ENCODE peak calls at places on chromosomes 6 and 20, in nine cellular contexts. O is ovary, R is A549, L is stomach, F is sigmoid colon, I is SK-N-SH, W is H1, T is K562, E is transverse colon. N is an unnamed sample.

GRCh38 chr6:16324622-16325225 is 86.3 kb downstream of the GMPR start:
- DNase-seq in R (no peak), I (no peak), T (no peak), L (no peak), O (no peak), F (no peak), E (no peak), W (no peak), N (no peak)

GRCh38 chr6:34680802-34681515 is 15.6 kb downstream of the ILRUN start:
- DNase-seq in F (no peak), R (no peak), O (no peak), E (no peak), T (peak), I (no peak), L (no peak), W (no peak), N (no peak)

GRCh38 chr6:74872754-74873446 is 333.0 kb downstream of the COL12A1 start:
- DNase-seq in T (no peak), E (no peak), L (no peak), W (no peak), R (no peak), I (no peak), F (no peak), O (no peak), N (no peak)

GRCh38 chr6:88573971-88574370 is 389.4 kb downstream of the RNGTT start:
- DNase-seq in F (no peak), I (no peak), R (no peak), W (no peak), T (no peak), L (no peak), E (no peak), O (no peak), N (no peak)

GRCh38 chr6:2669067-2669710 is 81.5 kb downstream of the MYLK4 start:
- DNase-seq in R (no peak), E (no peak), I (no peak), L (no peak), W (no peak), T (no peak), F (no peak), O (no peak), N (no peak)

GRCh38 chr6:46584586-46584985 is 68.0 kb downstream of the CYP39A1 start:
- DNase-seq in L (no peak), E (no peak), R (no peak), F (no peak), I (no peak), T (no peak), W (no peak), O (no peak), N (no peak)

GRCh38 chr6:6277418-6277817 is 43.0 kb downstream of the F13A1 start:
- DNase-seq in L (no peak), E (no peak), T (no peak), R (no peak), W (no peak), O (no peak), F (no peak), I (no peak), N (no peak)

GRCh38 chr6:155317186-155317585 is 2.9 kb upstream of the TFB1M start:
- DNase-seq in O (no peak), T (no peak), I (no peak), R (no peak), L (no peak), E (no peak), W (no peak), F (no peak), N (no peak)

GRCh38 chr6:155670655-155671054 is 215.0 kb upstream of the NOX3 start:
- DNase-seq in I (no peak), E (no peak), L (no peak), W (no peak), T (no peak), O (no peak), F (no peak), R (no peak), N (no peak)

GRCh38 chr6:10976571-10976970 is 67.5 kb downstream of the ELOVL2 start:
- DNase-seq in W (no peak), I (no peak), T (no peak), O (peak), R (no peak), F (no peak), L (no peak), E (no peak), N (no peak)

GRCh38 chr20:137668-138131 is 4.7 kb upstream of the DEFB126 start:
- DNase-seq in R (peak), E (no peak), W (no peak), L (no peak), F (no peak), I (peak), O (no peak), T (peak), N (no peak)

GRCh38 chr6:168125429-168126001 is 46.5 kb upstream of the FRMD1 start:
- DNase-seq in E (no peak), F (peak), I (no peak), W (no peak), R (no peak), T (no peak), O (no peak), L (no peak), N (no peak)

GRCh38 chr6:84065718-84066290 is 32.2 kb downstream of the MRAP2 start:
- DNase-seq in W (no peak), I (no peak), L (no peak), O (no peak), F (no peak), E (no peak), R (no peak), T (no peak), N (no peak)

GRCh38 chr6:116373300-116373699 is 2.6 kb downstream of the DSE start:
- DNase-seq in F (no peak), L (no peak), I (no peak), W (no peak), O (no peak), R (no peak), E (no peak), T (no peak), N (no peak)

GRCh38 chr6:44002591-44003344 is 124.5 kb downstream of the MRPL14 start:
- DNase-seq in L (peak), O (peak), E (peak), I (peak), R (peak), F (no peak), W (peak), T (no peak), N (no peak)
- TF ChIP-seq CTCF in L (no peak), O (no peak), E (no peak), I (no peak), R (no peak), F (no peak), W (no peak), T (no peak), N (peak)

DNA sequence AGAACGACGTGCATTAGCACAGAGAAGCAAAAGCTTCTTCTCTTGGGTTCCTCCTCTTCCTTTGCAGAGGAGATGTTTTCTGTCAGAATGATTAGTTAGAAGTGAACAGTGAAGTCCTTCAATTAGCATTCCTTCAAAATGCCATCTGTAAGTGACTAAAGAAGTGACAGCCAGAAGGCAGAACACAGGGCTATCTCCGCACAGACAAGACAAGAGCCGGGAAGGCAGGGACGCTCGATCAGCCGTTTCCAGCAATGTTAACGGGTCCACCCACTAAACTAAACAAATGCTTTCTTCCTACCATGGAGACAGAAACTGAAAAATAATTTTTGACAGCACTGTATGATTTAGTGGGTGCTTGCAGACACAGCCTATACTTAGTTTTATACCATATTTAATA is 219.9 kb upstream of the AGPAT4 start:
- DNase-seq in W (no peak), T (no peak), E (no peak), L (no peak), R (no peak), I (no peak), F (no peak), O (no peak), N (no peak)
- H3K27ac ChIP-seq in W (no peak), T (no peak), E (no peak), L (no peak), R (no peak), I (no peak), F (no peak), O (no peak), N (no peak)

DNA sequence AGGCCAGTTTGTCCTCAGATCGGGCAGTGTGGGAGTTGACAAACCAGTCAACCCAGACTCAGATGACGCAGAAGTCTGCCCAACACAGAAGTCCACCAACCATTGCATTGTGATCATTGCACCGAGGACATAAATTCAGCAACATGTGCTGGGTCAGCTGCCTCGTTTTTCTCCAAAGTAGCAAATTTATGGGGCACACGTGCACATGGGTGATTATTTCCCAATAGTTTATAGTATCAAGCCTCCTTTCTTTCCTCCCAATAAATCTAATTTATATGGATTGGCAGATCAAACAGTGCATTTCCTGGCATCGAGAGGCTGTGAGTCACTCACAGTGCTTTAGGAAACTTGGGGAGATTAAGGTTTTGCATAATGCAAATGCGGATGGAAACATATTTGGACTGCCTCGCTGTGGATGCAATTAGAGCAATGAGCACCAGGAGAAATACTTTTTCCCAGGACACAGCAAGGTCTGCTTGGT is 413.7 kb upstream of the SULF2 start:
- DNase-seq in E (no peak), W (no peak), T (no peak), F (no peak), L (no peak), I (no peak), O (no peak), R (no peak), N (no peak)
- TF ChIP-seq EP300 in E (no peak), W (no peak), T (no peak), F (no peak), L (no peak), I (no peak), O (peak), R (no peak), N (no peak)

GRCh38 chr6:23980965-23981364 is 145.1 kb upstream of the NRSN1 start:
- DNase-seq in L (no peak), W (no peak), R (no peak), F (no peak), T (no peak), O (no peak), I (no peak), E (no peak), N (no peak)
- TF ChIP-seq CTCF in L (no peak), W (no peak), R (no peak), F (no peak), T (no peak), O (no peak), I (no peak), E (no peak), N (no peak)

GRCh38 chr6:170184324-170184723 is 106.6 kb downstream of the DLL1 start:
- DNase-seq in O (no peak), I (no peak), L (no peak), R (no peak), T (no peak), W (no peak), F (no peak), E (no peak), N (no peak)

GRCh38 chr6:170185175-170185970 is 105.5 kb downstream of the DLL1 start:
- DNase-seq in E (no peak), T (no peak), I (no peak), O (no peak), L (no peak), R (no peak), W (no peak), F (peak), N (peak)

GRCh38 chr6:170186909-170187668 is 103.8 kb downstream of the DLL1 start:
- DNase-seq in E (no peak), F (no peak), I (no peak), W (no peak), L (no peak), T (no peak), R (no peak), O (no peak), N (peak)

GRCh38 chr6:170187669-170188566 is 103.0 kb downstream of the DLL1 start:
- DNase-seq in L (no peak), W (no peak), I (no peak), E (no peak), O (no peak), R (no peak), F (no peak), T (no peak), N (peak)

DNA sequence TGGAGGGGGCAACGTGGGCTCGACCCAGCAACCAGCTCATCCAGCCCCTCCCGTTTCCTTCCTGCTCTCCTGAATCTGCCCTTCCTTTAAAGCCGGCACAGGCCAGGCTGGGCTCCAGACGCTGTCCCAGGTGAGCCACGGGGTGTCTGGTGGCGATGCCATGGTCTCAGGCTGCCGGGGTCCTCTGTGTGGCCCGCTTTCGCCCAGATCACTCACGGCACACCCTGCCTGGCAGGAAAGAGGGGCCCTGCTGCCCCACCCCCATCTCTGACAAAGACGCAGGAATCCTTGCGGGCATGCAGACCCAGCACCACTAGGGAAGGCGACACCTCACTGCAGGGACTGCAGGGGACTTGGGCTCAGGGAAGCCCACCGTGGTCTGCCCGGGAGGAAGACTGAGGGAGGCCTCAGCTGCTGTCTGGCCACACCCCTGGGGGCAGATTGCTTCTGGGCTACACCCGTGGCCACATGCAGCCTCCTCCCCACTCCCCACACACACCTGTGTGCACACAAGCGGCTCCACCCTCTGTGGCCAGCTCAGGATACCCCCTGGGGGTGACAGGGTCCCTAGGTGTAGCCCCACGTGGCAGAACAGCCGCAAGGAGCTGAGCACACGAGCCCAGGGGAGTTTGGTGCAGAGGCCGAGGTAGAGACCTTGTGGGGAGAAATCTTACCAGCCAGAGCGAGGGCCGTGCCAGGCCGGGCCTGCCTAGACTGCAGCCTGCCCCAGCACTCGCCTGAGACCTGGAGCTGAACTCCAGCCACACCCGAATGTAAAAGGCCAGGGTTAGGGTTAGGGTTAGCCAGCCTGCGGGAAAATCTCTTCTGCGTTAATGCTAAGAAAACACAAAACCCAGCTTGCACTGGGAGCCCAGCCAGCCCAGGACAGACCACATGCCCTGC is 104.6 kb downstream of the DLL1 start:
- DNase-seq in O (no peak), F (no peak), L (no peak), I (no peak), E (no peak), R (no peak), T (no peak), W (no peak), N (peak)
- H3K27ac ChIP-seq in O (no peak), F (no peak), L (no peak), I (no peak), E (no peak), R (no peak), T (no peak), W (no peak), N (no peak)

GRCh38 chr20:4507288-4507719 is 214.4 kb upstream of the PRND start:
- DNase-seq in I (no peak), R (no peak), T (no peak), F (no peak), L (no peak), W (no peak), E (no peak), O (no peak), N (no peak)

GRCh38 chr20:4508773-4509172 is 212.9 kb upstream of the PRND start:
- DNase-seq in T (no peak), E (no peak), R (no peak), L (no peak), F (no peak), O (no peak), W (no peak), I (no peak), N (no peak)

GRCh38 chr20:4502756-4503155 is 219.0 kb upstream of the PRND start:
- DNase-seq in R (no peak), W (no peak), E (no peak), F (no peak), T (no peak), I (no peak), O (no peak), L (no peak), N (no peak)

GRCh38 chr20:4509825-4510522 is 211.7 kb upstream of the PRND start:
- DNase-seq in O (no peak), R (no peak), E (no peak), T (no peak), W (no peak), L (no peak), I (no peak), F (no peak), N (no peak)

GRCh38 chr20:4504814-4505213 is 216.9 kb upstream of the PRND start:
- DNase-seq in O (no peak), T (no peak), W (no peak), F (no peak), R (no peak), I (no peak), E (no peak), L (no peak), N (no peak)
- TF ChIP-seq EP300 in O (no peak), T (no peak), W (no peak), F (no peak), R (no peak), I (no peak), E (no peak), L (no peak), N (no peak)

GRCh38 chr20:52192296-52193007 is 873 bp upstream of the ZFP64 start:
- DNase-seq in F (no peak), R (peak), L (no peak), W (no peak), I (peak), E (no peak), O (no peak), T (peak), N (no peak)
- TF ChIP-seq CTCF in F (no peak), R (no peak), L (no peak), W (peak), I (peak), E (peak), O (no peak), T (peak), N (no peak)

DNA sequence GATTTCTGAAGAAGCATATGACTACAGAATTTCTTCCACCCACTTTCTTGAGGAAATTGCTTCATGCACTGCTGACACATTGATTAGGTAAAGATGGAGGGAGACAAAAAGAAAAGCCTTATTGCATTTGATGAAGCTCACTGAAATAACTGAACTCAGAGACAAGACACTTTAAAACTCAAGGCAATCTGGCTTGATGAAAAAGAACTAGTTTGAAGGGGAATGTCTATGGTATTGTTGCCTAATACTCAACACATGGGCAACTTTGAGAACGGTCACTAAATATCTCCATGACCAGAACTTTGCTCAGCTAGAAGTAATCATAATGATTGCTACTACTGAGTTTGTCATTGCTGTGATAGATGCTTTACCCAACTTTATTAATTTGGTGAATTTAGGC is 38.1 kb downstream of the HTR1B start:
- DNase-seq in F (no peak), T (no peak), W (no peak), I (no peak), E (no peak), L (no peak), O (no peak), R (no peak), N (no peak)
- H3K27ac ChIP-seq in F (no peak), T (no peak), W (no peak), I (no peak), E (no peak), L (no peak), O (no peak), R (no peak), N (no peak)

GRCh38 chr20:20530428-20531151 is 162.7 kb downstream of the INSM1 start:
- DNase-seq in I (no peak), T (no peak), R (no peak), O (no peak), L (no peak), E (no peak), W (no peak), F (no peak), N (no peak)
- TF ChIP-seq EP300 in I (no peak), T (no peak), R (no peak), O (no peak), L (no peak), E (no peak), W (no peak), F (no peak), N (no peak)

DNA sequence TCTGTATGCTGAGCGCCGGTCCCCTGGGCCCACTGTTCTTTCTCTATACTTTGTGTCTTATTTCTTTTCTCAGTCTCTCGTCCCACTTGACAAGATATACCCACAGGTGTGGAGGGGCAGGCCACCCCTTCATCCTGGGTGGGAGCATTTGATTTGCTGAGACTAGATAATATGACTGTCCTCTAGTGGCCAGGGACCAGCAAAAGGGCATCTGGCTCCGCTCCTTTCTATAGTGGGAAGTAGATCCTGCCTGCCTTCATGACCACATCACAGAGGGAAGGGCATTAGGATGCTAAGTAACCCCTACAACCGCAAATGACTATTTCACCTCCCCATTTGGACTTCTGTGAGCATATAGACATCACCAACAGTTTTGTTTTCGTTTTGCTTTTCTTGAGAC is 64.5 kb downstream of the TRMT6 start:
- DNase-seq in T (no peak), L (no peak), I (no peak), R (no peak), E (no peak), O (no peak), F (no peak), W (no peak), N (no peak)
- TF ChIP-seq CTCF in T (no peak), L (no peak), I (no peak), R (no peak), E (no peak), O (no peak), F (no peak), W (no peak), N (no peak)

N was measured in tibial nerve.